ENCODE peak calls at places on chromosomes 2 and 18, in nine cellular contexts. G is fibroblast of the aortic adventitia, Z is ovary, L is brain microvascular endothelial cell, I is body of pancreas, H is K562, C is hepatocyte, X is sigmoid colon, A is fibroblast of villous mesenchyme. N is an unnamed sample.

GRCh38 chr2:126736133-126736874 is 80.3 kb downstream of the GYPC start:
- DNase-seq in G (no peak), Z (no peak), L (no peak), I (no peak), H (no peak), C (peak), X (no peak), A (peak), N (no peak)

GRCh38 chr2:20052872-20053281 is 1.4 kb upstream of the LAPTM4A start:
- DNase-seq in G (peak), Z (peak), L (peak), I (peak), H (peak), C (peak), X (peak), A (peak), N (peak)

GRCh38 chr18:48699761-48700160 is 160.9 kb downstream of the CTIF start:
- DNase-seq in G (no peak), Z (no peak), L (no peak), I (no peak), H (no peak), C (no peak), X (no peak), A (no peak), N (no peak)

GRCh38 chr18:74328196-74328595 is 12.6 kb downstream of the C18orf63 start:
- DNase-seq in G (peak), Z (no peak), L (no peak), I (no peak), H (no peak), C (no peak), X (no peak), A (peak), N (no peak)

GRCh38 chr18:20997371-20997770 is 114.2 kb downstream of the ROCK1 start:
- DNase-seq in G (no peak), Z (no peak), L (no peak), I (no peak), H (no peak), C (no peak), X (no peak), A (no peak), N (no peak)

GRCh38 chr18:45617284-45617683 is 2.0 kb downstream of the SLC14A2 start:
- DNase-seq in G (peak), Z (peak), L (peak), I (peak), H (no peak), C (peak), X (peak), A (peak), N (peak)

GRCh38 chr2:188181035-188181434 is 110.6 kb upstream of the GULP1 start:
- DNase-seq in G (peak), Z (no peak), L (no peak), I (no peak), H (no peak), C (no peak), X (no peak), A (peak), N (no peak)

GRCh38 chr2:63975437-63976124 is 43.6 kb downstream of the VPS54 start:
- DNase-seq in G (no peak), Z (no peak), L (no peak), I (no peak), H (peak), C (no peak), X (no peak), A (no peak), N (no peak)

GRCh38 chr2:236570081-236570979 is 705 bp downstream of the ACKR3 start:
- DNase-seq in G (no peak), Z (no peak), L (no peak), I (no peak), H (no peak), C (no peak), X (peak), A (no peak), N (no peak)

GRCh38 chr2:126275093-126275492 is 380.9 kb upstream of the GYPC start:
- DNase-seq in G (no peak), Z (no peak), L (no peak), I (no peak), H (peak), C (no peak), X (no peak), A (no peak), N (no peak)

GRCh38 chr2:172484253-172484652 is 56.9 kb downstream of the ITGA6 start:
- DNase-seq in G (peak), Z (no peak), L (no peak), I (no peak), H (peak), C (peak), X (no peak), A (peak), N (no peak)

DNA sequence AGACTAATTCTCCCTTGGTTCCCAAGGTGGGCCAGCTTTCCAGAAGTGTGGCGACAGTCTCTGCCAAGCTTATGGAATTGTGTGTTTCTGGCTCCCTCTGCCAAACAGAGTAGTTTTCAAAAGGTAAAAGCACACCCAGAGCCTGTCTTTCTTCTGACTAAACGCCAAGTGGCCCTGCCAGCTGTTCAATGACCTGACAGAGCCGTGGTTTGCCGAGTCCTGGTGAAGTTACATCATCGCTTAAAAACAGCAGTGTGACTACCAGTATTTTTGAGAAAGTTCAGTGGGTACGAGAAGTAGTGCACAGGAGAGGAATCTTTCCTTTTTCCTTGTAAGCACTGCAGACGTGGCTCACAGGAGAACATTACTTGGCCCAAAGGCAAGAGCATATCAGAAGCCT is 1.9 kb downstream of the PER2 start:
- DNase-seq in G (peak), Z (peak), L (peak), I (peak), H (no peak), C (peak), X (peak), A (peak), N (no peak)
- H3K4me3 ChIP-seq in G (peak), Z (no peak), L (no peak), I (no peak), H (no peak), C (no peak), X (no peak), A (peak), N (no peak)

GRCh38 chr2:109218792-109219126 is 89.8 kb downstream of the SH3RF3 start:
- DNase-seq in G (no peak), Z (no peak), L (no peak), I (no peak), H (no peak), C (no peak), X (no peak), A (no peak), N (no peak)
- H3K4me3 ChIP-seq in G (no peak), Z (no peak), L (no peak), I (no peak), H (no peak), C (no peak), X (no peak), A (no peak), N (no peak)

DNA sequence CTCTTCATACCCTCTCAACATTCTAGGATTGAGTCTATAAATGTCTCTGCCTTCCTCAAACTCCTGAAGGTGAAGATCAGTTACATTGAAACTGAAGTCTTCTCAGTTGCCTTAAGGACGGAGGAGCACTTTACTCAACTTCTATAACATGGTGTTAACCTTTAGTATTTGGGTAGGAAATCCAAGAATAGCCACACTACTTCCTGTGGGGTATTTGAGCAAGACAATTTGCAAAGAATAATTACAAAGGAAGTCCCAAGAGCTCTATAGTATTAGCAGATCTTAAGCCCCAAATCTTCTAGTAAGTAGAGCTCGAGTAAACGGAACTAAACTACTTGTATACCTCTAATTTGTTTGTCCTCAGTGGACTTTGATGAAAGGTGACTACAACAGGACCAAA is 80.9 kb downstream of the SP100 start:
- DNase-seq in G (no peak), Z (no peak), L (no peak), I (no peak), H (no peak), C (no peak), X (no peak), A (no peak), N (no peak)
- H3K4me3 ChIP-seq in G (no peak), Z (no peak), L (no peak), I (no peak), H (no peak), C (no peak), X (no peak), A (no peak), N (no peak)

GRCh38 chr2:119701352-119701751 is 22.4 kb downstream of the TMEM177 start:
- DNase-seq in G (no peak), Z (no peak), L (no peak), I (no peak), H (no peak), C (no peak), X (no peak), A (no peak), N (no peak)

GRCh38 chr2:119702203-119702917 is 23.4 kb downstream of the TMEM177 start:
- DNase-seq in G (no peak), Z (no peak), L (no peak), I (no peak), H (no peak), C (no peak), X (no peak), A (no peak), N (no peak)

GRCh38 chr2:119703526-119703925 is 24.5 kb downstream of the TMEM177 start:
- DNase-seq in G (no peak), Z (no peak), L (no peak), I (no peak), H (no peak), C (no peak), X (no peak), A (no peak), N (no peak)

GRCh38 chr2:119704670-119705120 is 25.7 kb downstream of the TMEM177 start:
- DNase-seq in G (peak), Z (no peak), L (no peak), I (no peak), H (no peak), C (no peak), X (no peak), A (peak), N (no peak)

DNA sequence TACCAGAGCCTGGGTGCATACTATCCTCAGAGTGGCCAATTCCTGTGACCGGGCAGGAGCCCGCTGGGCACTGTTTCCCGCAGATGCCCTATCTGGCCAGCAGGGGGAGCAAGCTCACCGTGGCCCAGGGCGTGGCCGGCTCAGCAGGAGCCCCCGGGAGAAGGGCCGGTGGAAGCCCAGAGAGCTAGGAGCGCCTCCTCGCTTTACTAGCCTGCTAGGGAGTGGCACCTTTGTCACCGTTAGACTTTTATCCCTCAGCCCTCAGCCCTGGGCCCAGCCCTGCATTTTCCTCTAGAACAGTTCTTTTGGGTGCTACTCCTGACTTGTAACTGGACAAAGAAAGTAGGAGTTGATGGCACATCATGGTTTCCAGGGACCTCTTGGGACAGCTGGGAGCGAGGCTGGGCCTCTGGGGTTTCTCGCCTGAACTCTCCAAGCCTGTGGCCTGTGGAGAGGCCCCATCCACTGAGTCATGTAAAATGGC is 24.0 kb downstream of the TMEM177 start:
- DNase-seq in G (peak), Z (peak), L (peak), I (peak), H (peak), C (peak), X (peak), A (peak), N (peak)
- H3K4me3 ChIP-seq in G (no peak), Z (no peak), L (no peak), I (no peak), H (no peak), C (no peak), X (no peak), A (no peak), N (no peak)